ENCODE peak calls at places on chromosome 16, in nine cellular contexts. One of them, this sample, is unnamed.

GRCh38 chr16:33059206-33059605 is 134.8 kb upstream of the TP53TG3C start:
- DNase-seq in ovary: no peak
- DNase-seq in right cardiac atrium: no peak
- DNase-seq in stomach: no peak
- DNase-seq in endodermal cell: peak; percentile 3
- DNase-seq in Karpas-422: no peak
- DNase-seq in tibial nerve: no peak
- DNase-seq in CD4-positive, alpha-beta memory T cell: no peak
- DNase-seq in AG04450: no peak
- DNase-seq in this sample: no peak

GRCh38 chr16:24255446-24256352 is at the start of gene CACNG3:
- DNase-seq in ovary: peak; percentile 30
- DNase-seq in right cardiac atrium: peak; percentile 45
- DNase-seq in stomach: no peak
- DNase-seq in endodermal cell: peak; percentile 96
- DNase-seq in Karpas-422: peak; percentile 54
- DNase-seq in tibial nerve: no peak
- DNase-seq in CD4-positive, alpha-beta memory T cell: peak; percentile 47
- DNase-seq in AG04450: no peak
- DNase-seq in this sample: no peak

GRCh38 chr16:3020247-3020603 is at the start of gene TNFRSF12A:
- DNase-seq in ovary: peak; percentile 83
- DNase-seq in right cardiac atrium: peak; percentile 83
- DNase-seq in stomach: peak; percentile 81
- DNase-seq in endodermal cell: peak; percentile 91
- DNase-seq in Karpas-422: peak; percentile 94
- DNase-seq in tibial nerve: peak; percentile 42
- DNase-seq in CD4-positive, alpha-beta memory T cell: peak; percentile 65
- DNase-seq in AG04450: no peak
- DNase-seq in this sample: peak; percentile 86

GRCh38 chr16:51110618-51111234 is 40.3 kb downstream of the SALL1 start:
- DNase-seq in ovary: no peak
- DNase-seq in right cardiac atrium: no peak
- DNase-seq in stomach: no peak
- DNase-seq in endodermal cell: no peak
- DNase-seq in Karpas-422: no peak
- DNase-seq in tibial nerve: no peak
- DNase-seq in CD4-positive, alpha-beta memory T cell: no peak
- DNase-seq in AG04450: no peak
- DNase-seq in this sample: no peak

GRCh38 chr16:53743149-53743566 is 39.2 kb downstream of the FTO start:
- DNase-seq in ovary: no peak
- DNase-seq in right cardiac atrium: no peak
- DNase-seq in stomach: no peak
- DNase-seq in endodermal cell: peak; percentile 68
- DNase-seq in Karpas-422: peak; percentile 85
- DNase-seq in tibial nerve: no peak
- DNase-seq in CD4-positive, alpha-beta memory T cell: no peak
- DNase-seq in AG04450: no peak
- DNase-seq in this sample: no peak

GRCh38 chr16:68227850-68228553 is 7.9 kb downstream of the ESRP2 start:
- DNase-seq in ovary: no peak
- DNase-seq in right cardiac atrium: no peak
- DNase-seq in stomach: peak; percentile 78
- DNase-seq in endodermal cell: peak; percentile 18
- DNase-seq in Karpas-422: no peak
- DNase-seq in tibial nerve: no peak
- DNase-seq in CD4-positive, alpha-beta memory T cell: no peak
- DNase-seq in AG04450: no peak
- DNase-seq in this sample: peak; percentile 58

GRCh38 chr16:47732122-47732805 is 271.1 kb downstream of the PHKB start:
- DNase-seq in ovary: no peak
- DNase-seq in right cardiac atrium: no peak
- DNase-seq in stomach: no peak
- DNase-seq in endodermal cell: no peak
- DNase-seq in Karpas-422: no peak
- DNase-seq in tibial nerve: no peak
- DNase-seq in CD4-positive, alpha-beta memory T cell: no peak
- DNase-seq in AG04450: peak; percentile 53
- DNase-seq in this sample: no peak

GRCh38 chr16:57764341-57765159 is 29.0 kb downstream of the KATNB1 start:
- DNase-seq in ovary: no peak
- DNase-seq in right cardiac atrium: peak; percentile 35
- DNase-seq in stomach: no peak
- DNase-seq in endodermal cell: peak; percentile 96
- DNase-seq in Karpas-422: peak; percentile 95
- DNase-seq in tibial nerve: no peak
- DNase-seq in CD4-positive, alpha-beta memory T cell: peak; percentile 50
- DNase-seq in AG04450: peak; percentile 41
- DNase-seq in this sample: no peak

GRCh38 chr16:71249399-71249798 is 18.9 kb upstream of the HYDIN start:
- DNase-seq in ovary: no peak
- DNase-seq in right cardiac atrium: no peak
- DNase-seq in stomach: no peak
- DNase-seq in endodermal cell: peak; percentile 70
- DNase-seq in Karpas-422: peak; percentile 53
- DNase-seq in tibial nerve: no peak
- DNase-seq in CD4-positive, alpha-beta memory T cell: no peak
- DNase-seq in AG04450: no peak
- DNase-seq in this sample: no peak

GRCh38 chr16:10964891-10965326 is 20.5 kb downstream of the CLEC16A start:
- DNase-seq in ovary: no peak
- DNase-seq in right cardiac atrium: no peak
- DNase-seq in stomach: no peak
- DNase-seq in endodermal cell: no peak
- DNase-seq in Karpas-422: no peak
- DNase-seq in tibial nerve: no peak
- DNase-seq in CD4-positive, alpha-beta memory T cell: peak; percentile 91
- DNase-seq in AG04450: no peak
- DNase-seq in this sample: no peak

GRCh38 chr16:57801098-57801855 is 1.0 kb downstream of the KIFC3 start:
- DNase-seq in ovary: no peak
- DNase-seq in right cardiac atrium: no peak
- DNase-seq in stomach: no peak
- DNase-seq in endodermal cell: peak; percentile 79
- DNase-seq in Karpas-422: no peak
- DNase-seq in tibial nerve: no peak
- DNase-seq in CD4-positive, alpha-beta memory T cell: no peak
- DNase-seq in AG04450: peak; percentile 42
- DNase-seq in this sample: no peak

GRCh38 chr16:50474138-50474537 is 74.1 kb upstream of the NKD1 start:
- DNase-seq in ovary: no peak
- DNase-seq in right cardiac atrium: no peak
- DNase-seq in stomach: no peak
- DNase-seq in endodermal cell: no peak
- DNase-seq in Karpas-422: peak; percentile 22
- DNase-seq in tibial nerve: no peak
- DNase-seq in CD4-positive, alpha-beta memory T cell: no peak
- DNase-seq in AG04450: no peak
- DNase-seq in this sample: no peak

GRCh38 chr16:825298-826061 is 24.9 kb upstream of the GNG13 start:
- DNase-seq in ovary: peak; percentile 90
- DNase-seq in right cardiac atrium: no peak
- DNase-seq in stomach: no peak
- DNase-seq in endodermal cell: no peak
- DNase-seq in Karpas-422: no peak
- DNase-seq in tibial nerve: no peak
- DNase-seq in CD4-positive, alpha-beta memory T cell: no peak
- DNase-seq in AG04450: no peak
- DNase-seq in this sample: no peak

GRCh38 chr16:11229906-11230305 is 26.1 kb downstream of the SOCS1 start:
- DNase-seq in ovary: no peak
- DNase-seq in right cardiac atrium: no peak
- DNase-seq in stomach: peak; percentile 62
- DNase-seq in endodermal cell: no peak
- DNase-seq in Karpas-422: no peak
- DNase-seq in tibial nerve: no peak
- DNase-seq in CD4-positive, alpha-beta memory T cell: no peak
- DNase-seq in AG04450: no peak
- DNase-seq in this sample: no peak

GRCh38 chr16:4272114-4272954 is 489 bp downstream of the TFAP4 start:
- DNase-seq in ovary: no peak
- DNase-seq in right cardiac atrium: peak; percentile 61
- DNase-seq in stomach: peak; percentile 45
- DNase-seq in endodermal cell: peak; percentile 84
- DNase-seq in Karpas-422: peak; percentile 82
- DNase-seq in tibial nerve: no peak
- DNase-seq in CD4-positive, alpha-beta memory T cell: peak; percentile 67
- DNase-seq in AG04450: no peak
- DNase-seq in this sample: no peak

GRCh38 chr16:49605536-49606241 is 232.1 kb downstream of the C16orf78 start:
- DNase-seq in ovary: no peak
- DNase-seq in right cardiac atrium: no peak
- DNase-seq in stomach: no peak
- DNase-seq in endodermal cell: peak; percentile 31
- DNase-seq in Karpas-422: no peak
- DNase-seq in tibial nerve: no peak
- DNase-seq in CD4-positive, alpha-beta memory T cell: no peak
- DNase-seq in AG04450: no peak
- DNase-seq in this sample: peak; percentile 26

GRCh38 chr16:3243882-3244281 is 8.9 kb upstream of the ZNF200 start:
- DNase-seq in ovary: no peak
- DNase-seq in right cardiac atrium: no peak
- DNase-seq in stomach: no peak
- DNase-seq in endodermal cell: no peak
- DNase-seq in Karpas-422: no peak
- DNase-seq in tibial nerve: no peak
- DNase-seq in CD4-positive, alpha-beta memory T cell: no peak
- DNase-seq in AG04450: no peak
- DNase-seq in this sample: no peak

GRCh38 chr16:87724490-87725291 is 41.1 kb downstream of the KLHDC4 start:
- DNase-seq in ovary: no peak
- DNase-seq in right cardiac atrium: no peak
- DNase-seq in stomach: no peak
- DNase-seq in endodermal cell: no peak
- DNase-seq in Karpas-422: no peak
- DNase-seq in tibial nerve: no peak
- DNase-seq in CD4-positive, alpha-beta memory T cell: no peak
- DNase-seq in AG04450: no peak
- DNase-seq in this sample: no peak

GRCh38 chr16:23378256-23378655 is 74.7 kb downstream of the COG7 start:
- DNase-seq in ovary: no peak
- DNase-seq in right cardiac atrium: no peak
- DNase-seq in stomach: no peak
- DNase-seq in endodermal cell: no peak
- DNase-seq in Karpas-422: no peak
- DNase-seq in tibial nerve: no peak
- DNase-seq in CD4-positive, alpha-beta memory T cell: no peak
- DNase-seq in AG04450: no peak
- DNase-seq in this sample: no peak

DNA sequence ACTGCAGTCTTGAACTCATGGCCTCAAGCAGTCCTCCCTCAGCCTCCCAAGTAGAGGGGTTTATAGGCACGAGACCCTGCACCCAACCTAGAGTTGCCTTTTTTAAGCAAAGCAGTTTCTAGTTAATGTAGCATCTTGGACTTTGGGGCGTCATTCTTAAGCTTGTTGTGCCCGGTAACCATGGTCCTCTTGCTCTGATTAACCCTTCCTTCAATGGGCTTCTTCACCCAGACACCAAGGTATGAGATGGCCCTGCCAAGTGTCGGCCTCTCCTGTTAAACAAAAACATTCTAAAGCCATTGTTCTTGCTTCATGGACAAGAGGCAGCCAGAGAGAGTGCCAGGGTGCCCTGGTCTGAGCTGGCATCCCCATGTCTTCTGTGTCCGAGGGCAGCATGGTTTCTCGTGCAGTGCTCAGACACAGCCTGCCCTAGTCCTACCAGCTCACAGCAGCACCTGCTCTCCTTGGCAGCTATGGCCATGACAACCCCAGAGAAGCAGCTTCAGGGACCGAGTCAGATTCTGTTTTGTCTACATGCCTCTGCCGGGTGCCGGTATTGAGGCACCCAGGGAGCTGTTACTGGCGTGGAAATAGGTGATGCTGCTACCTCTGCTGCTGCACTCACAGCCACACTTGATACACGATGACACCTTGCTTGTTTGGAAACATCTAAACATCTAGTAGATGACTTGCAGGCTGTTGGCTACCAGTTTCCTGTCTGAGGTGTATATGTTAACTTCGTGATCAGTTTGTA is 3.3 kb downstream of the RPL13 start:
- DNase-seq in ovary: no peak
- DNase-seq in right cardiac atrium: no peak
- DNase-seq in stomach: no peak
- DNase-seq in endodermal cell: no peak
- DNase-seq in Karpas-422: peak; percentile 66
- DNase-seq in tibial nerve: no peak
- DNase-seq in CD4-positive, alpha-beta memory T cell: no peak
- DNase-seq in AG04450: no peak
- DNase-seq in this sample: no peak
- H3K4me3 ChIP-seq in ovary: no peak overlapping the region
- H3K4me3 ChIP-seq in right cardiac atrium: no peak overlapping the region
- H3K4me3 ChIP-seq in stomach: peak overlapping the region; percentile 67
- H3K4me3 ChIP-seq in endodermal cell: peak overlapping the region; percentile 87
- H3K4me3 ChIP-seq in Karpas-422: no peak overlapping the region
- H3K4me3 ChIP-seq in tibial nerve: no peak overlapping the region
- H3K4me3 ChIP-seq in CD4-positive, alpha-beta memory T cell: no peak overlapping the region
- H3K4me3 ChIP-seq in AG04450: peak overlapping the region; percentile 2
- H3K4me3 ChIP-seq in this sample: no peak overlapping the region

DNA sequence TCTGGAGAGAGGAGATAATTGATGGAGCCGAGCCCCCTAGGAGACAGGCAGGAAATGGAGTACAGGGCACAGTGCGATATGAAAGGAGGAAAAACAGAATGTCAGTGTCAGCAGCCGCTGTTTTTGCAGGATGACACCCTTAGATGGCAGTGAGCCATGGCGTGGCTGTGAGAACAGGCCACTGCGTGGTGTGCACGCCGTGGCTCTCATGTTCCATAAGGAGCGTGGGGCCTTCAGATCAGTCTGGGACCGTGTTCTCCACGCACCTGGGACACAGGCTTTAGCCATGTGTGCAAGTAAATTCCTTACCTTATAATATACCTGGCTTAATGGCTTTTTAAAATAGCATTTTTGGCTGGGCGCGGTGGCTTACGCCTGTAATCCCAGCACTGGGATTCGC is 198.0 kb downstream of the KATNIP start:
- DNase-seq in ovary: no peak
- DNase-seq in right cardiac atrium: no peak
- DNase-seq in stomach: no peak
- DNase-seq in endodermal cell: no peak
- DNase-seq in Karpas-422: no peak
- DNase-seq in tibial nerve: no peak
- DNase-seq in CD4-positive, alpha-beta memory T cell: no peak
- DNase-seq in AG04450: no peak
- DNase-seq in this sample: no peak
- H3K27ac ChIP-seq in ovary: no peak overlapping the region
- H3K27ac ChIP-seq in right cardiac atrium: no peak overlapping the region
- H3K27ac ChIP-seq in stomach: no peak overlapping the region
- H3K27ac ChIP-seq in endodermal cell: no peak overlapping the region
- H3K27ac ChIP-seq in Karpas-422: no peak overlapping the region
- H3K27ac ChIP-seq in tibial nerve: no peak overlapping the region
- H3K27ac ChIP-seq in CD4-positive, alpha-beta memory T cell: no peak overlapping the region
- H3K27ac ChIP-seq in AG04450: no peak overlapping the region
- H3K27ac ChIP-seq in this sample: no peak overlapping the region

GRCh38 chr16:29943846-29944669 is 17.8 kb upstream of the TMEM219 start:
- DNase-seq in ovary: peak; percentile 68
- DNase-seq in right cardiac atrium: no peak
- DNase-seq in stomach: peak; percentile 41
- DNase-seq in endodermal cell: peak; percentile 90
- DNase-seq in Karpas-422: no peak
- DNase-seq in tibial nerve: no peak
- DNase-seq in CD4-positive, alpha-beta memory T cell: no peak
- DNase-seq in AG04450: peak; percentile 96
- DNase-seq in this sample: no peak
- H3K4me3 ChIP-seq in ovary: no peak overlapping the region
- H3K4me3 ChIP-seq in right cardiac atrium: no peak overlapping the region
- H3K4me3 ChIP-seq in stomach: no peak overlapping the region
- H3K4me3 ChIP-seq in endodermal cell: no peak overlapping the region
- H3K4me3 ChIP-seq in Karpas-422: no peak overlapping the region
- H3K4me3 ChIP-seq in tibial nerve: no peak overlapping the region
- H3K4me3 ChIP-seq in CD4-positive, alpha-beta memory T cell: no peak overlapping the region
- H3K4me3 ChIP-seq in AG04450: peak overlapping the region; percentile 32
- H3K4me3 ChIP-seq in this sample: no peak overlapping the region

GRCh38 chr16:89396156-89396555 is 94.2 kb downstream of the ANKRD11 start:
- DNase-seq in ovary: no peak
- DNase-seq in right cardiac atrium: no peak
- DNase-seq in stomach: no peak
- DNase-seq in endodermal cell: no peak
- DNase-seq in Karpas-422: no peak
- DNase-seq in tibial nerve: no peak
- DNase-seq in CD4-positive, alpha-beta memory T cell: no peak
- DNase-seq in AG04450: no peak
- DNase-seq in this sample: no peak
- H3K27ac ChIP-seq in ovary: no peak overlapping the region
- H3K27ac ChIP-seq in right cardiac atrium: no peak overlapping the region
- H3K27ac ChIP-seq in stomach: peak overlapping the region; percentile 45
- H3K27ac ChIP-seq in endodermal cell: no peak overlapping the region
- H3K27ac ChIP-seq in Karpas-422: no peak overlapping the region
- H3K27ac ChIP-seq in tibial nerve: no peak overlapping the region
- H3K27ac ChIP-seq in CD4-positive, alpha-beta memory T cell: no peak overlapping the region
- H3K27ac ChIP-seq in AG04450: no peak overlapping the region
- H3K27ac ChIP-seq in this sample: no peak overlapping the region